ENCODE peak calls at places on chromosome 11, in nine cellular contexts. I is ELR; O is NCI-H1092; M is K562; A is AG08395; J is stimulated activated CD4-positive, alpha-beta T cell treated with anti-CD3 and anti-CD28 coated beads, Interleukin-4, amount 100 ng/mL, for 48 hours; V is substantia nigra; C is chondrocyte; P is GM13977. G is an unnamed sample.

GRCh38 chr11:31810779-31811647 is at the start of gene PAX6:
- DNase-seq in I (peak), O (peak), M (peak), A (peak), J (no peak), V (peak), C (no peak), P (peak), G (peak)

GRCh38 chr11:34068098-34068497 is 16.6 kb downstream of the CAPRIN1 start:
- DNase-seq in I (peak), O (no peak), M (no peak), A (no peak), J (no peak), V (no peak), C (no peak), P (no peak), G (no peak)

GRCh38 chr11:125468025-125468424 is 28.0 kb downstream of the FEZ1 start:
- DNase-seq in I (no peak), O (no peak), M (no peak), A (no peak), J (no peak), V (no peak), C (no peak), P (no peak), G (no peak)

GRCh38 chr11:34650528-34650927 is 29.6 kb downstream of the EHF start:
- DNase-seq in I (no peak), O (no peak), M (no peak), A (no peak), J (peak), V (no peak), C (no peak), P (peak), G (peak)

GRCh38 chr11:117861151-117862018 is 15.1 kb downstream of the FXYD6 start:
- DNase-seq in I (no peak), O (peak), M (no peak), A (no peak), J (no peak), V (no peak), C (no peak), P (no peak), G (no peak)

GRCh38 chr11:44944181-44944852 is 6.4 kb downstream of the TP53I11 start:
- DNase-seq in I (no peak), O (no peak), M (no peak), A (no peak), J (no peak), V (no peak), C (no peak), P (no peak), G (no peak)

GRCh38 chr11:76792505-76793264 is 9.5 kb downstream of the TSKU start:
- DNase-seq in I (no peak), O (no peak), M (no peak), A (no peak), J (no peak), V (no peak), C (no peak), P (no peak), G (no peak)

GRCh38 chr11:104076455-104076854 is 40.0 kb downstream of the DDI1 start:
- DNase-seq in I (no peak), O (no peak), M (no peak), A (no peak), J (no peak), V (no peak), C (no peak), P (no peak), G (no peak)

GRCh38 chr11:59182457-59183151 is 10.7 kb downstream of the DTX4 start:
- DNase-seq in I (no peak), O (no peak), M (peak), A (no peak), J (no peak), V (no peak), C (no peak), P (peak), G (peak)

GRCh38 chr11:20464566-20464965 is 77.0 kb downstream of the PRMT3 start:
- DNase-seq in I (no peak), O (no peak), M (no peak), A (no peak), J (no peak), V (no peak), C (no peak), P (no peak), G (no peak)

GRCh38 chr11:113204280-113204679 is 110.1 kb upstream of the TTC12 start:
- DNase-seq in I (peak), O (no peak), M (no peak), A (no peak), J (no peak), V (no peak), C (no peak), P (no peak), G (no peak)

GRCh38 chr11:108754901-108755625 is 90.2 kb downstream of the DDX10 start:
- DNase-seq in I (no peak), O (no peak), M (no peak), A (no peak), J (no peak), V (no peak), C (no peak), P (no peak), G (no peak)